ENCODE peak calls at places on chromosomes 6 and 20, in nine cellular contexts. One of them, this sample, is unnamed.

GRCh38 chr6:30555428-30556005 is 772 bp downstream of the GNL1 start:
- DNase-seq in lower lobe of right lung: peak; percentile 65
- DNase-seq in GM04504: no peak
- DNase-seq in ascending aorta: peak; percentile 13
- DNase-seq in non-pigmented ciliary epithelial cell: no peak
- DNase-seq in LHCN-M2: peak; percentile 29
- DNase-seq in activated naive CD4-positive, alpha-beta T cell treated with Interleukin-2 at 50 U/mL for 16 hours: no peak
- DNase-seq in NCI-H2107: no peak
- DNase-seq in effector CD4-positive, alpha-beta T cell: no peak
- DNase-seq in this sample: peak; percentile 65

GRCh38 chr20:63372971-63373885 is 12.1 kb upstream of the CHRNA4 start:
- DNase-seq in effector CD4-positive, alpha-beta T cell: no peak
- DNase-seq in ascending aorta: no peak
- DNase-seq in non-pigmented ciliary epithelial cell: no peak
- DNase-seq in LHCN-M2: no peak
- DNase-seq in activated naive CD4-positive, alpha-beta T cell treated with Interleukin-2 at 50 U/mL for 16 hours: no peak
- DNase-seq in GM04504: no peak
- DNase-seq in NCI-H2107: no peak
- DNase-seq in lower lobe of right lung: no peak
- DNase-seq in this sample: no peak

GRCh38 chr20:8938532-8938931 is 130.4 kb upstream of the PLCB4 start:
- DNase-seq in LHCN-M2: no peak
- DNase-seq in effector CD4-positive, alpha-beta T cell: no peak
- DNase-seq in NCI-H2107: no peak
- DNase-seq in lower lobe of right lung: no peak
- DNase-seq in non-pigmented ciliary epithelial cell: no peak
- DNase-seq in activated naive CD4-positive, alpha-beta T cell treated with Interleukin-2 at 50 U/mL for 16 hours: no peak
- DNase-seq in GM04504: no peak
- DNase-seq in ascending aorta: no peak
- DNase-seq in this sample: no peak

GRCh38 chr20:1017677-1018076 is 15.6 kb upstream of the RSPO4 start:
- DNase-seq in activated naive CD4-positive, alpha-beta T cell treated with Interleukin-2 at 50 U/mL for 16 hours: no peak
- DNase-seq in non-pigmented ciliary epithelial cell: no peak
- DNase-seq in effector CD4-positive, alpha-beta T cell: no peak
- DNase-seq in ascending aorta: no peak
- DNase-seq in lower lobe of right lung: no peak
- DNase-seq in LHCN-M2: no peak
- DNase-seq in GM04504: no peak
- DNase-seq in NCI-H2107: no peak
- DNase-seq in this sample: no peak

GRCh38 chr20:48329676-48330644 is 497.8 kb downstream of the PREX1 start:
- DNase-seq in lower lobe of right lung: no peak
- DNase-seq in activated naive CD4-positive, alpha-beta T cell treated with Interleukin-2 at 50 U/mL for 16 hours: no peak
- DNase-seq in NCI-H2107: no peak
- DNase-seq in GM04504: no peak
- DNase-seq in non-pigmented ciliary epithelial cell: no peak
- DNase-seq in LHCN-M2: peak; percentile 31
- DNase-seq in effector CD4-positive, alpha-beta T cell: no peak
- DNase-seq in ascending aorta: no peak
- DNase-seq in this sample: no peak

GRCh38 chr20:16491277-16491912 is 81.9 kb downstream of the KIF16B start:
- DNase-seq in effector CD4-positive, alpha-beta T cell: no peak
- DNase-seq in NCI-H2107: no peak
- DNase-seq in activated naive CD4-positive, alpha-beta T cell treated with Interleukin-2 at 50 U/mL for 16 hours: no peak
- DNase-seq in LHCN-M2: no peak
- DNase-seq in lower lobe of right lung: no peak
- DNase-seq in ascending aorta: no peak
- DNase-seq in non-pigmented ciliary epithelial cell: no peak
- DNase-seq in GM04504: no peak
- DNase-seq in this sample: peak; percentile 39

GRCh38 chr6:154488802-154489437 is 21.6 kb downstream of the CNKSR3 start:
- DNase-seq in LHCN-M2: peak; percentile 72
- DNase-seq in ascending aorta: no peak
- DNase-seq in NCI-H2107: no peak
- DNase-seq in GM04504: no peak
- DNase-seq in effector CD4-positive, alpha-beta T cell: no peak
- DNase-seq in activated naive CD4-positive, alpha-beta T cell treated with Interleukin-2 at 50 U/mL for 16 hours: no peak
- DNase-seq in lower lobe of right lung: no peak
- DNase-seq in non-pigmented ciliary epithelial cell: no peak
- DNase-seq in this sample: peak; percentile 66

GRCh38 chr20:17202668-17203067 is 24.2 kb upstream of the PCSK2 start:
- DNase-seq in LHCN-M2: no peak
- DNase-seq in effector CD4-positive, alpha-beta T cell: no peak
- DNase-seq in lower lobe of right lung: no peak
- DNase-seq in non-pigmented ciliary epithelial cell: no peak
- DNase-seq in NCI-H2107: no peak
- DNase-seq in GM04504: no peak
- DNase-seq in activated naive CD4-positive, alpha-beta T cell treated with Interleukin-2 at 50 U/mL for 16 hours: no peak
- DNase-seq in ascending aorta: no peak
- DNase-seq in this sample: no peak

GRCh38 chr20:33947709-33948295 is 45.9 kb upstream of the RALY start:
- DNase-seq in NCI-H2107: no peak
- DNase-seq in effector CD4-positive, alpha-beta T cell: peak; percentile 14
- DNase-seq in activated naive CD4-positive, alpha-beta T cell treated with Interleukin-2 at 50 U/mL for 16 hours: peak; percentile 29
- DNase-seq in LHCN-M2: peak; percentile 60
- DNase-seq in non-pigmented ciliary epithelial cell: no peak
- DNase-seq in GM04504: no peak
- DNase-seq in ascending aorta: no peak
- DNase-seq in lower lobe of right lung: no peak
- DNase-seq in this sample: no peak

GRCh38 chr6:43465978-43466377 is 10.6 kb upstream of the DLK2 start:
- DNase-seq in lower lobe of right lung: no peak
- DNase-seq in ascending aorta: no peak
- DNase-seq in NCI-H2107: no peak
- DNase-seq in LHCN-M2: peak; percentile 28
- DNase-seq in GM04504: no peak
- DNase-seq in non-pigmented ciliary epithelial cell: no peak
- DNase-seq in effector CD4-positive, alpha-beta T cell: no peak
- DNase-seq in activated naive CD4-positive, alpha-beta T cell treated with Interleukin-2 at 50 U/mL for 16 hours: no peak
- DNase-seq in this sample: no peak

GRCh38 chr20:17225891-17226409 is 890 bp upstream of the PCSK2 start:
- DNase-seq in effector CD4-positive, alpha-beta T cell: no peak
- DNase-seq in NCI-H2107: no peak
- DNase-seq in ascending aorta: no peak
- DNase-seq in activated naive CD4-positive, alpha-beta T cell treated with Interleukin-2 at 50 U/mL for 16 hours: no peak
- DNase-seq in GM04504: no peak
- DNase-seq in LHCN-M2: no peak
- DNase-seq in non-pigmented ciliary epithelial cell: no peak
- DNase-seq in lower lobe of right lung: peak; percentile 56
- DNase-seq in this sample: no peak

GRCh38 chr6:128118401-128118800 is 217.5 kb upstream of the THEMIS start:
- DNase-seq in lower lobe of right lung: no peak
- DNase-seq in LHCN-M2: peak; percentile 41
- DNase-seq in GM04504: peak; percentile 24
- DNase-seq in effector CD4-positive, alpha-beta T cell: no peak
- DNase-seq in activated naive CD4-positive, alpha-beta T cell treated with Interleukin-2 at 50 U/mL for 16 hours: no peak
- DNase-seq in non-pigmented ciliary epithelial cell: peak; percentile 65
- DNase-seq in NCI-H2107: no peak
- DNase-seq in ascending aorta: no peak
- DNase-seq in this sample: peak; percentile 40

GRCh38 chr20:58839474-58839874 is 11.2 kb downstream of the GNAS-AS1 start:
- DNase-seq in GM04504: no peak
- DNase-seq in lower lobe of right lung: no peak
- DNase-seq in non-pigmented ciliary epithelial cell: no peak
- DNase-seq in effector CD4-positive, alpha-beta T cell: no peak
- DNase-seq in ascending aorta: no peak
- DNase-seq in LHCN-M2: no peak
- DNase-seq in activated naive CD4-positive, alpha-beta T cell treated with Interleukin-2 at 50 U/mL for 16 hours: peak; percentile 53
- DNase-seq in NCI-H2107: peak; percentile 18
- DNase-seq in this sample: peak; percentile 42

GRCh38 chr6:44010411-44011349 is 116.6 kb downstream of the MRPL14 start:
- DNase-seq in non-pigmented ciliary epithelial cell: peak; percentile 79
- DNase-seq in NCI-H2107: peak; percentile 52
- DNase-seq in ascending aorta: no peak
- DNase-seq in activated naive CD4-positive, alpha-beta T cell treated with Interleukin-2 at 50 U/mL for 16 hours: no peak
- DNase-seq in LHCN-M2: peak; percentile 99
- DNase-seq in lower lobe of right lung: no peak
- DNase-seq in GM04504: peak; percentile 91
- DNase-seq in effector CD4-positive, alpha-beta T cell: no peak
- DNase-seq in this sample: peak; percentile 90

GRCh38 chr6:10412165-10412947 is 2.5 kb downstream of the TFAP2A start:
- DNase-seq in LHCN-M2: peak; percentile 60
- DNase-seq in lower lobe of right lung: peak; percentile 50
- DNase-seq in non-pigmented ciliary epithelial cell: peak; percentile 47
- DNase-seq in ascending aorta: no peak
- DNase-seq in GM04504: peak; percentile 69
- DNase-seq in activated naive CD4-positive, alpha-beta T cell treated with Interleukin-2 at 50 U/mL for 16 hours: peak; percentile 40
- DNase-seq in effector CD4-positive, alpha-beta T cell: no peak
- DNase-seq in NCI-H2107: no peak
- DNase-seq in this sample: peak; percentile 74

GRCh38 chr6:513961-514360 is 122.4 kb downstream of the IRF4 start:
- DNase-seq in activated naive CD4-positive, alpha-beta T cell treated with Interleukin-2 at 50 U/mL for 16 hours: no peak
- DNase-seq in GM04504: no peak
- DNase-seq in non-pigmented ciliary epithelial cell: no peak
- DNase-seq in LHCN-M2: no peak
- DNase-seq in NCI-H2107: no peak
- DNase-seq in ascending aorta: no peak
- DNase-seq in lower lobe of right lung: no peak
- DNase-seq in effector CD4-positive, alpha-beta T cell: no peak
- DNase-seq in this sample: no peak

GRCh38 chr6:168159503-168159902 is 80.5 kb upstream of the FRMD1 start:
- DNase-seq in ascending aorta: no peak
- DNase-seq in lower lobe of right lung: no peak
- DNase-seq in NCI-H2107: no peak
- DNase-seq in activated naive CD4-positive, alpha-beta T cell treated with Interleukin-2 at 50 U/mL for 16 hours: no peak
- DNase-seq in GM04504: no peak
- DNase-seq in non-pigmented ciliary epithelial cell: no peak
- DNase-seq in LHCN-M2: no peak
- DNase-seq in effector CD4-positive, alpha-beta T cell: no peak
- DNase-seq in this sample: no peak

GRCh38 chr20:48928832-48929725 is 7.6 kb downstream of the ARFGEF2 start:
- DNase-seq in lower lobe of right lung: no peak
- DNase-seq in NCI-H2107: no peak
- DNase-seq in non-pigmented ciliary epithelial cell: peak; percentile 15
- DNase-seq in LHCN-M2: no peak
- DNase-seq in effector CD4-positive, alpha-beta T cell: no peak
- DNase-seq in activated naive CD4-positive, alpha-beta T cell treated with Interleukin-2 at 50 U/mL for 16 hours: no peak
- DNase-seq in ascending aorta: no peak
- DNase-seq in GM04504: peak; percentile 24
- DNase-seq in this sample: peak; percentile 73